ENCODE peak calls at places on chromosome 18, in six cellular contexts. X is NCI-H460; J is Jurkat, Clone E6-1; S is ovary; B is HT-29; O is SW 1271. M is an unnamed sample.

GRCh38 chr18:48580782-48581181 is 42.0 kb downstream of the CTIF start:
- DNase-seq in B (no peak), X (peak; percentile 82), O (no peak), S (no peak), J (no peak), M (no peak)

GRCh38 chr18:71027531-71027930 is 738.7 kb downstream of the SOCS6 start:
- DNase-seq in X (no peak), S (no peak), O (no peak), B (no peak), J (no peak), M (no peak)

GRCh38 chr18:35137632-35138031 is 96.4 kb downstream of the MAPRE2 start:
- DNase-seq in B (no peak), J (no peak), O (no peak), X (no peak), S (no peak), M (no peak)

GRCh38 chr18:6055711-6056110 is 160.4 kb upstream of the TMEM200C start:
- DNase-seq in B (no peak), X (peak; percentile 54), O (no peak), S (no peak), J (no peak), M (no peak)

GRCh38 chr18:5393779-5394178 is 98.3 kb upstream of the ZBTB14 start:
- DNase-seq in B (no peak), X (no peak), J (no peak), O (no peak), S (no peak), M (no peak)

GRCh38 chr18:48032876-48033769 is 102.7 kb upstream of the SMAD2 start:
- DNase-seq in X (no peak), J (no peak), S (no peak), O (peak; percentile 3), B (no peak), M (no peak)

GRCh38 chr18:57353137-57353939 is 981 bp downstream of the ST8SIA3 start:
- DNase-seq in X (no peak), O (no peak), J (no peak), B (no peak), S (no peak), M (no peak)

GRCh38 chr18:80033181-80034067 is 810 bp upstream of the RBFA start:
- DNase-seq in O (no peak), B (no peak), S (no peak), X (no peak), J (no peak), M (no peak)